ENCODE peak calls at places on chromosomes 7 and 10, in six cellular contexts. G is lung, A is AG09309, O is psoas muscle, B is cardiac fibroblast, F is substantia nigra. Z is an unnamed sample.

GRCh38 chr7:152862842-152863241 is 103.3 kb downstream of the ACTR3B start:
- DNase-seq in G (no peak), A (no peak), O (no peak), B (no peak), F (no peak), Z (no peak)

GRCh38 chr10:104059364-104059763 is 26.3 kb downstream of the COL17A1 start:
- DNase-seq in G (no peak), A (no peak), O (no peak), B (no peak), F (no peak), Z (peak)

GRCh38 chr10:28632597-28632940 is 44.8 kb upstream of the BAMBI start:
- DNase-seq in G (no peak), A (no peak), O (no peak), B (no peak), F (no peak), Z (no peak)

GRCh38 chr7:142745091-142745635 is 4.1 kb upstream of the PRSS1 start:
- DNase-seq in G (no peak), A (no peak), O (no peak), B (peak), F (no peak), Z (no peak)

GRCh38 chr7:143282124-143282523 is 2.6 kb upstream of the TMEM139 start:
- DNase-seq in G (no peak), A (no peak), O (no peak), B (no peak), F (no peak), Z (no peak)

GRCh38 chr10:72274213-72274729 is 547 bp downstream of the DDIT4 start:
- DNase-seq in G (no peak), A (no peak), O (no peak), B (peak), F (peak), Z (no peak)

GRCh38 chr7:32618987-32619386 is 123.7 kb downstream of the AVL9 start:
- DNase-seq in G (no peak), A (no peak), O (no peak), B (no peak), F (no peak), Z (no peak)

GRCh38 chr7:32896948-32897347 is 5.4 kb upstream of the KBTBD2 start:
- DNase-seq in G (no peak), A (no peak), O (no peak), B (no peak), F (no peak), Z (no peak)

GRCh38 chr7:114530074-114530611 is 115.5 kb downstream of the FOXP2 start:
- DNase-seq in G (no peak), A (no peak), O (no peak), B (no peak), F (no peak), Z (no peak)

GRCh38 chr7:157073949-157074624 is 63.6 kb upstream of the MNX1 start:
- DNase-seq in G (no peak), A (no peak), O (no peak), B (no peak), F (no peak), Z (no peak)

GRCh38 chr7:141649865-141650499 is 52.0 kb downstream of the DENND11 start:
- DNase-seq in G (peak), A (peak), O (no peak), B (peak), F (peak), Z (no peak)

GRCh38 chr10:6586501-6586900 is 6.4 kb upstream of the PRKCQ start:
- DNase-seq in G (no peak), A (no peak), O (no peak), B (no peak), F (no peak), Z (no peak)

GRCh38 chr7:147547252-147547897 is 1043.2 kb upstream of the C7orf33 start:
- DNase-seq in G (peak), A (no peak), O (no peak), B (peak), F (no peak), Z (no peak)

GRCh38 chr7:336810-337566 is 47.0 kb downstream of the FOXL3 start:
- DNase-seq in G (no peak), A (no peak), O (peak), B (no peak), F (no peak), Z (no peak)

GRCh38 chr10:60731134-60731883 is 47.0 kb upstream of the CDK1 start:
- DNase-seq in G (no peak), A (no peak), O (no peak), B (no peak), F (no peak), Z (no peak)

GRCh38 chr7:16135628-16136027 is 285.7 kb downstream of the CRPPA start:
- DNase-seq in G (no peak), A (no peak), O (no peak), B (no peak), F (no peak), Z (no peak)

GRCh38 chr10:78010278-78010677 is 19.0 kb downstream of the POLR3A start:
- DNase-seq in G (no peak), A (no peak), O (no peak), B (no peak), F (no peak), Z (no peak)

GRCh38 chr7:22864301-22864700 is 41.7 kb upstream of the TOMM7 start:
- DNase-seq in G (no peak), A (no peak), O (no peak), B (peak), F (no peak), Z (no peak)

GRCh38 chr7:106064836-106065559 is 47.1 kb downstream of the SYPL1 start:
- DNase-seq in G (peak), A (peak), O (peak), B (peak), F (peak), Z (peak)